ENCODE peak calls at places on chromosomes 11 and 22, in nine cellular contexts. S, E, R, M, C, A, U, W and T are unnamed samples.

GRCh38 chr22:20196094-20196840 is 45.4 kb upstream of the CCDC188 start:
- DNase-seq in S (no peak), E (no peak), R (no peak), M (no peak), C (no peak), A (no peak), U (no peak), W (no peak), T (no peak)

GRCh38 chr11:7538023-7538422 is 24.2 kb downstream of the PPFIBP2 start:
- DNase-seq in S (no peak), E (no peak), R (no peak), M (no peak), C (no peak), A (no peak), U (no peak), W (peak; percentile 32), T (no peak)

GRCh38 chr11:62013266-62014157 is 46.1 kb upstream of the FTH1 start:
- DNase-seq in S (no peak), E (peak; percentile 73), R (no peak), M (peak; percentile 66), C (no peak), A (no peak), U (no peak), W (no peak), T (no peak)

GRCh38 chr11:12803086-12803826 is 129.0 kb downstream of the TEAD1 start:
- DNase-seq in S (peak; percentile 41), E (no peak), R (no peak), M (peak; percentile 69), C (no peak), A (peak; percentile 81), U (no peak), W (no peak), T (no peak)

GRCh38 chr22:43515902-43516301 is 104.1 kb downstream of the MPPED1 start:
- DNase-seq in S (no peak), E (no peak), R (no peak), M (no peak), C (no peak), A (no peak), U (no peak), W (no peak), T (no peak)

GRCh38 chr22:49483281-49483905 is 344.3 kb downstream of the BRD1 start:
- DNase-seq in S (no peak), E (no peak), R (no peak), M (no peak), C (no peak), A (no peak), U (no peak), W (no peak), T (no peak)

GRCh38 chr11:62504158-62504973 is 42.2 kb downstream of the AHNAK start:
- DNase-seq in S (peak; percentile 27), E (no peak), R (peak; percentile 18), M (no peak), C (no peak), A (no peak), U (no peak), W (no peak), T (no peak)

GRCh38 chr11:71572811-71573210 is 7.4 kb downstream of the KRTAP5-10 start:
- DNase-seq in S (no peak), E (no peak), R (no peak), M (no peak), C (no peak), A (no peak), U (no peak), W (no peak), T (no peak)

GRCh38 chr11:110491577-110492352 is 62.0 kb downstream of the FDX1 start:
- DNase-seq in S (no peak), E (no peak), R (no peak), M (no peak), C (no peak), A (no peak), U (no peak), W (no peak), T (no peak)

GRCh38 chr22:39448205-39449054 is 8.4 kb upstream of the MGAT3 start:
- DNase-seq in S (no peak), E (no peak), R (peak; percentile 35), M (no peak), C (no peak), A (no peak), U (no peak), W (no peak), T (no peak)

GRCh38 chr11:83836883-83837654 is 550.9 kb upstream of the CCDC90B start:
- DNase-seq in S (peak; percentile 51), E (peak; percentile 52), R (peak; percentile 63), M (peak; percentile 38), C (no peak), A (peak; percentile 67), U (no peak), W (no peak), T (peak; percentile 20)

GRCh38 chr11:4050137-4050536 is 44.5 kb upstream of the RRM1 start:
- DNase-seq in S (no peak), E (no peak), R (peak; percentile 47), M (no peak), C (no peak), A (no peak), U (no peak), W (no peak), T (no peak)

GRCh38 chr22:48660795-48661740 is 1166.6 kb downstream of the BRD1 start:
- DNase-seq in S (no peak), E (no peak), R (no peak), M (no peak), C (no peak), A (no peak), U (no peak), W (no peak), T (no peak)

GRCh38 chr11:113833151-113833550 is 42.2 kb downstream of the USP28 start:
- DNase-seq in S (no peak), E (no peak), R (no peak), M (no peak), C (no peak), A (no peak), U (no peak), W (no peak), T (no peak)

GRCh38 chr11:58845342-58845741 is 838 bp upstream of the GLYATL2 start:
- DNase-seq in S (no peak), E (no peak), R (no peak), M (no peak), C (no peak), A (no peak), U (no peak), W (no peak), T (no peak)

GRCh38 chr11:121595717-121596156 is 143.0 kb upstream of the SORL1-AS1 start:
- DNase-seq in S (no peak), E (peak; percentile 51), R (peak; percentile 23), M (peak; percentile 99), C (peak; percentile 98), A (peak; percentile 95), U (no peak), W (no peak), T (no peak)

GRCh38 chr11:83006877-83007330 is 64.8 kb downstream of the RAB30 start:
- DNase-seq in S (no peak), E (no peak), R (no peak), M (no peak), C (no peak), A (no peak), U (no peak), W (no peak), T (no peak)

GRCh38 chr11:6405039-6405667 is 13.7 kb downstream of the APBB1 start:
- DNase-seq in S (peak; percentile 75), E (no peak), R (no peak), M (no peak), C (no peak), A (no peak), U (no peak), W (no peak), T (no peak)

GRCh38 chr11:91959411-91959810 is 265.2 kb upstream of the FAT3 start:
- DNase-seq in S (no peak), E (no peak), R (no peak), M (no peak), C (no peak), A (no peak), U (no peak), W (no peak), T (no peak)

GRCh38 chr11:47443028-47443700 is 5.8 kb downstream of the RAPSN start:
- DNase-seq in S (no peak), E (peak; percentile 43), R (no peak), M (no peak), C (no peak), A (no peak), U (no peak), W (no peak), T (peak; percentile 42)

GRCh38 chr22:27913162-27913741 is 5.8 kb downstream of the PITPNB start:
- DNase-seq in S (no peak), E (no peak), R (no peak), M (no peak), C (no peak), A (peak; percentile 81), U (no peak), W (no peak), T (no peak)

GRCh38 chr11:71385091-71385490 is 63.1 kb downstream of the DHCR7 start:
- DNase-seq in S (no peak), E (no peak), R (no peak), M (no peak), C (no peak), A (no peak), U (no peak), W (no peak), T (no peak)

GRCh38 chr22:37204045-37204655 is 8.1 kb downstream of the SSTR3 start:
- DNase-seq in S (no peak), E (no peak), R (no peak), M (no peak), C (no peak), A (no peak), U (no peak), W (no peak), T (no peak)

GRCh38 chr11:61023086-61024035 is 51.9 kb downstream of the CD6 start:
- DNase-seq in S (no peak), E (no peak), R (no peak), M (no peak), C (no peak), A (no peak), U (no peak), W (no peak), T (no peak)

GRCh38 chr11:69464621-69464960 is 16.9 kb upstream of the LINC01488 start:
- DNase-seq in S (no peak), E (no peak), R (no peak), M (no peak), C (no peak), A (no peak), U (no peak), W (no peak), T (no peak)

GRCh38 chr11:67082071-67082791 is 25.6 kb downstream of the RHOD start:
- DNase-seq in S (no peak), E (no peak), R (peak; percentile 31), M (no peak), C (no peak), A (no peak), U (no peak), W (no peak), T (peak; percentile 68)

GRCh38 chr22:21984793-21985192 is 2.2 kb upstream of the TOP3B start:
- DNase-seq in S (peak; percentile 31), E (peak; percentile 58), R (peak; percentile 40), M (peak; percentile 22), C (no peak), A (peak; percentile 8), U (no peak), W (no peak), T (no peak)

GRCh38 chr11:61711493-61711892 is 31.3 kb downstream of the DAGLA start:
- DNase-seq in S (no peak), E (no peak), R (no peak), M (no peak), C (no peak), A (no peak), U (no peak), W (no peak), T (no peak)

GRCh38 chr11:65211293-65212105 is 29.8 kb downstream of the CAPN1 start:
- DNase-seq in S (no peak), E (no peak), R (no peak), M (no peak), C (no peak), A (no peak), U (no peak), W (no peak), T (no peak)

GRCh38 chr11:81570669-81571068 is 1163.0 kb downstream of the FAM181B start:
- DNase-seq in S (no peak), E (no peak), R (no peak), M (no peak), C (no peak), A (no peak), U (no peak), W (no peak), T (no peak)

GRCh38 chr22:49077586-49077985 is 750.1 kb downstream of the BRD1 start:
- DNase-seq in S (no peak), E (no peak), R (no peak), M (no peak), C (no peak), A (no peak), U (no peak), W (no peak), T (no peak)